ENCODE peak calls at places on chromosomes 2 and 18, in six cellular contexts. Z is H9, B is mesenchymal stem cell, P is neuronal stem cell, N is IMR-90, Q is trophoblast cell. I is an unnamed sample. For H3K79me1, the result is how much of the 10 kb centered on the place peaks cover.

GRCh38 chr2:174397773-174398172 is 2.2 kb downstream of the SCRN3 start:
- DNase-seq in N (no peak), B (no peak), Q (no peak), P (no peak), Z (no peak), I (no peak)

GRCh38 chr18:57427429-57428181 is 7.6 kb upstream of the ONECUT2 start:
- DNase-seq in P (peak), N (no peak), B (no peak), Q (no peak), Z (peak), I (peak)

GRCh38 chr2:226673314-226673723 is 126.3 kb downstream of the IRS1 start:
- DNase-seq in Q (peak), B (peak), P (no peak), N (peak), Z (no peak), I (peak)

GRCh38 chr2:207163053-207163814 is 2.5 kb downstream of the KLF7 start:
- DNase-seq in Q (peak), Z (no peak), P (no peak), N (peak), B (peak), I (peak)

GRCh38 chr2:130720036-130720435 is 8.8 kb upstream of the GPR148 start:
- DNase-seq in N (no peak), Q (no peak), B (no peak), P (no peak), Z (no peak), I (no peak)

GRCh38 chr2:241010531-241011295 is 12.3 kb downstream of the SNED1 start:
- DNase-seq in B (no peak), N (no peak), Q (no peak), P (no peak), Z (no peak), I (no peak)

GRCh38 chr2:86176583-86176982 is 18.7 kb downstream of the IMMT start:
- DNase-seq in P (no peak), Q (peak), B (no peak), Z (no peak), N (peak), I (no peak)

GRCh38 chr2:27212626-27213471 is 781 bp upstream of the SLC5A6 start:
- DNase-seq in Z (no peak), B (peak), Q (peak), P (no peak), N (peak), I (no peak)

GRCh38 chr18:5914971-5915370 is 19.6 kb upstream of the TMEM200C start:
- DNase-seq in B (no peak), Q (no peak), N (no peak), P (no peak), Z (no peak), I (no peak)

GRCh38 chr18:76364282-76365259 is 130.5 kb downstream of the ZNF516 start:
- DNase-seq in Z (no peak), N (no peak), P (no peak), B (no peak), Q (no peak), I (no peak)
- H3K79me1 ChIP-seq in Z (under half), N (half or more), P (under half), B (under half), Q (under half), I (under half)

GRCh38 chr18:11808001-11808855 is 43.0 kb upstream of the CHMP1B start:
- DNase-seq in Q (peak), N (peak), P (no peak), Z (peak), B (peak), I (peak)
- H3K23ac ChIP-seq in Q (no peak), N (peak), P (no peak), Z (no peak), B (no peak), I (no peak)

GRCh38 chr2:120763516-120763915 is 27.8 kb downstream of the GLI2 start:
- DNase-seq in Z (peak), Q (no peak), P (no peak), B (peak), N (no peak), I (no peak)

GRCh38 chr2:120763931-120764330 is 28.3 kb downstream of the GLI2 start:
- DNase-seq in P (no peak), Z (peak), B (no peak), N (no peak), Q (no peak), I (no peak)

GRCh38 chr2:120761164-120761861 is 25.6 kb downstream of the GLI2 start:
- DNase-seq in Z (peak), P (no peak), B (no peak), Q (no peak), N (no peak), I (no peak)

GRCh38 chr2:120761911-120762310 is 26.2 kb downstream of the GLI2 start:
- DNase-seq in Q (no peak), Z (peak), P (no peak), B (no peak), N (no peak), I (no peak)

GRCh38 chr2:120762341-120763061 is 26.8 kb downstream of the GLI2 start:
- DNase-seq in B (no peak), Q (no peak), Z (peak), N (no peak), P (no peak), I (no peak)
- H3K79me1 ChIP-seq in B (half or more), Q (under half), Z (under half), N (half or more), P (under half), I (under half)

DNA sequence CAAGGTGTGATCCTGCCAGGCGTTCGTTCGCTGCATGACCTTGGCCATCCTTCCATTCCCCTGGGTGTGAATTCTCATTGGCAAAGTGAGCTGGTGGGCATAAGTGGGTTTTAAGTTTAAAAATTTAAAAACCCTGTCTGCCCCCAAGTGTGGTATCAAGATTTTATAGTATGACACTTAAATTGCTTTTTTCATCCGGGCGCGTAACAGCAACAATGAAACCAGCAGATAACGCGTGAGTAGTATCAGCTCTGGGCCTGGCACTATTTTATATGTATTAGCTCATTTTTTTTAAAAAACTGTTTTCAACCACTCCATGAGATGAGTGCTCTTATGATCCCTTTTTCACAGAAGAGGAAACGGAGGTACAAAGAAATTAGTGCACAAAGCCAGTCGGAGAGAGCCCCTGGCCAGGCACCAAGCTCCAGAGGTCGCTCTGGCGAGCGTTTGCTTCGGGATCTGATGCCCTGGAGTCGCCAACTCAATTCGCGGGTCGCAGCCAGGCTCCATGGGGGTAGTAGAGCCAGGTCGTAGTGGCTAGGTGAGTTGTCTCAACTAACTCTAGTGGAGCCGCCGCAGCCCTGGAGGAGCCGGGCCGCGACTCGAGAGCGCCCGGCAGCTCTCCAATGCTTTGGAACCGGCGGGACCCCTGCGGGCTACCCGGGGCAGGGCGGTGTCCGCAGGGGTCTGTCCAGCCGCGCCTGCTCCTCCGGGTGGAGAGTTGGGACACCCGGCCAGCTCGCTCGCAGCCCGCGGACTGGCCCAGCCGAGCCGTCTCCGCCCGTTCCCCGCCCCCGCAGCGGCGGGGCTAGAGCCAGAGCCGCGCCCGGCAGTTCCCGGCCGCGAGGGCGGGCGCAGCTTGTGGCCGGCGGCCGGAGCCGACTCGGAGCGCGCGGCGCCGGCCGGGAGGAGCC is at the start of gene IL1R1:
- DNase-seq in N (peak), Z (peak), P (peak), B (peak), Q (peak), I (peak)
- H3K23ac ChIP-seq in N (peak), Z (no peak), P (no peak), B (peak), Q (no peak), I (no peak)

GRCh38 chr2:128303095-128303791 is 15.4 kb downstream of the HS6ST1 start:
- DNase-seq in N (no peak), Z (no peak), B (no peak), Q (no peak), P (no peak), I (no peak)
- H3K79me1 ChIP-seq in N (half or more), Z (under half), B (under half), Q (under half), P (under half), I (half or more)